ENCODE peak calls at places on chromosomes 2 and 18, in seven cellular contexts. One of them, this sample, is unnamed. For H3K4me1, the result is how much of the 10 kb centered on the place peaks cover.

GRCh38 chr18:13703899-13704298 is 22.5 kb downstream of the FAM210A start:
- DNase-seq in SK-N-SH: no peak
- DNase-seq in HCT116: peak
- DNase-seq in GM12878: no peak
- DNase-seq in HepG2: peak
- DNase-seq in GM23338: peak
- DNase-seq in H1: no peak
- DNase-seq in this sample: no peak

GRCh38 chr2:201932511-201932910 is 101.1 kb upstream of the FZD7 start:
- DNase-seq in GM23338: no peak
- DNase-seq in H1: no peak
- DNase-seq in HepG2: no peak
- DNase-seq in GM12878: no peak
- DNase-seq in HCT116: no peak
- DNase-seq in SK-N-SH: peak
- DNase-seq in this sample: no peak

GRCh38 chr2:136167721-136168470 is 49.9 kb upstream of the CXCR4 start:
- DNase-seq in H1: no peak
- DNase-seq in GM23338: peak
- DNase-seq in HCT116: no peak
- DNase-seq in GM12878: no peak
- DNase-seq in HepG2: no peak
- DNase-seq in SK-N-SH: no peak
- DNase-seq in this sample: no peak

GRCh38 chr2:144520718-144521487 is 984 bp upstream of the ZEB2 start:
- DNase-seq in HCT116: no peak
- DNase-seq in HepG2: no peak
- DNase-seq in H1: no peak
- DNase-seq in SK-N-SH: no peak
- DNase-seq in GM12878: no peak
- DNase-seq in GM23338: no peak
- DNase-seq in this sample: peak

GRCh38 chr18:22710628-22711380 is 222.3 kb upstream of the RBBP8 start:
- DNase-seq in H1: peak
- DNase-seq in HepG2: no peak
- DNase-seq in SK-N-SH: peak
- DNase-seq in GM12878: no peak
- DNase-seq in GM23338: peak
- DNase-seq in HCT116: no peak
- DNase-seq in this sample: peak

GRCh38 chr2:157792345-157793052 is 83.6 kb downstream of the ACVR1 start:
- DNase-seq in H1: no peak
- DNase-seq in HepG2: no peak
- DNase-seq in HCT116: no peak
- DNase-seq in GM23338: no peak
- DNase-seq in SK-N-SH: no peak
- DNase-seq in GM12878: no peak
- DNase-seq in this sample: peak

GRCh38 chr18:78857252-78858150 is 122.1 kb upstream of the SALL3 start:
- DNase-seq in SK-N-SH: no peak
- DNase-seq in HCT116: no peak
- DNase-seq in H1: no peak
- DNase-seq in HepG2: no peak
- DNase-seq in GM23338: no peak
- DNase-seq in GM12878: no peak
- DNase-seq in this sample: no peak

GRCh38 chr2:20135631-20136050 is 84.2 kb upstream of the LAPTM4A start:
- DNase-seq in GM23338: peak
- DNase-seq in GM12878: no peak
- DNase-seq in H1: peak
- DNase-seq in HCT116: peak
- DNase-seq in HepG2: peak
- DNase-seq in SK-N-SH: peak
- DNase-seq in this sample: peak

GRCh38 chr2:10393648-10393982 is 54.5 kb downstream of the ODC1 start:
- DNase-seq in HCT116: no peak
- DNase-seq in HepG2: no peak
- DNase-seq in H1: no peak
- DNase-seq in SK-N-SH: no peak
- DNase-seq in GM12878: no peak
- DNase-seq in GM23338: no peak
- DNase-seq in this sample: no peak

GRCh38 chr2:10329880-10330699 is 27.4 kb downstream of the HPCAL1 start:
- DNase-seq in GM23338: peak
- DNase-seq in HCT116: no peak
- DNase-seq in HepG2: peak
- DNase-seq in SK-N-SH: no peak
- DNase-seq in H1: no peak
- DNase-seq in GM12878: no peak
- DNase-seq in this sample: peak

GRCh38 chr18:13582283-13582682 is 144.1 kb downstream of the FAM210A start:
- DNase-seq in HCT116: no peak
- DNase-seq in H1: no peak
- DNase-seq in SK-N-SH: no peak
- DNase-seq in GM12878: no peak
- DNase-seq in GM23338: no peak
- DNase-seq in HepG2: no peak
- DNase-seq in this sample: no peak

GRCh38 chr2:237603718-237604362 is 13.3 kb upstream of the RAB17 start:
- DNase-seq in GM12878: peak
- DNase-seq in GM23338: peak
- DNase-seq in HepG2: peak
- DNase-seq in HCT116: no peak
- DNase-seq in SK-N-SH: no peak
- DNase-seq in H1: no peak
- DNase-seq in this sample: peak

GRCh38 chr2:239445771-239446524 is 45.1 kb upstream of the HDAC4 start:
- DNase-seq in SK-N-SH: no peak
- DNase-seq in HCT116: no peak
- DNase-seq in GM23338: no peak
- DNase-seq in HepG2: peak
- DNase-seq in GM12878: no peak
- DNase-seq in H1: no peak
- DNase-seq in this sample: no peak

GRCh38 chr2:190215620-190216019 is 104.0 kb downstream of the HIBCH start:
- DNase-seq in HepG2: no peak
- DNase-seq in H1: no peak
- DNase-seq in SK-N-SH: peak
- DNase-seq in GM12878: no peak
- DNase-seq in GM23338: peak
- DNase-seq in HCT116: no peak
- DNase-seq in this sample: peak

GRCh38 chr18:3139406-3139805 is 80.4 kb downstream of the MYOM1 start:
- DNase-seq in GM23338: no peak
- DNase-seq in H1: no peak
- DNase-seq in SK-N-SH: no peak
- DNase-seq in GM12878: no peak
- DNase-seq in HCT116: no peak
- DNase-seq in HepG2: no peak
- DNase-seq in this sample: no peak

GRCh38 chr2:178225011-178225817 is 30.9 kb downstream of the OSBPL6 start:
- DNase-seq in GM23338: no peak
- DNase-seq in SK-N-SH: no peak
- DNase-seq in H1: no peak
- DNase-seq in GM12878: no peak
- DNase-seq in HepG2: no peak
- DNase-seq in HCT116: no peak
- DNase-seq in this sample: peak

GRCh38 chr2:181309576-181309975 is 147.6 kb upstream of the ITGA4 start:
- DNase-seq in HCT116: no peak
- DNase-seq in SK-N-SH: no peak
- DNase-seq in GM12878: no peak
- DNase-seq in HepG2: no peak
- DNase-seq in H1: no peak
- DNase-seq in GM23338: no peak
- DNase-seq in this sample: no peak

GRCh38 chr2:181313845-181314244 is 143.3 kb upstream of the ITGA4 start:
- DNase-seq in HepG2: no peak
- DNase-seq in HCT116: no peak
- DNase-seq in GM23338: no peak
- DNase-seq in GM12878: no peak
- DNase-seq in H1: no peak
- DNase-seq in SK-N-SH: no peak
- DNase-seq in this sample: no peak

GRCh38 chr2:181310967-181311366 is 146.2 kb upstream of the ITGA4 start:
- DNase-seq in GM23338: no peak
- DNase-seq in GM12878: no peak
- DNase-seq in H1: no peak
- DNase-seq in HepG2: no peak
- DNase-seq in HCT116: no peak
- DNase-seq in SK-N-SH: no peak
- DNase-seq in this sample: no peak

GRCh38 chr2:181311841-181312240 is 145.3 kb upstream of the ITGA4 start:
- DNase-seq in GM12878: no peak
- DNase-seq in GM23338: no peak
- DNase-seq in HCT116: no peak
- DNase-seq in H1: no peak
- DNase-seq in SK-N-SH: no peak
- DNase-seq in HepG2: no peak
- DNase-seq in this sample: no peak

DNA sequence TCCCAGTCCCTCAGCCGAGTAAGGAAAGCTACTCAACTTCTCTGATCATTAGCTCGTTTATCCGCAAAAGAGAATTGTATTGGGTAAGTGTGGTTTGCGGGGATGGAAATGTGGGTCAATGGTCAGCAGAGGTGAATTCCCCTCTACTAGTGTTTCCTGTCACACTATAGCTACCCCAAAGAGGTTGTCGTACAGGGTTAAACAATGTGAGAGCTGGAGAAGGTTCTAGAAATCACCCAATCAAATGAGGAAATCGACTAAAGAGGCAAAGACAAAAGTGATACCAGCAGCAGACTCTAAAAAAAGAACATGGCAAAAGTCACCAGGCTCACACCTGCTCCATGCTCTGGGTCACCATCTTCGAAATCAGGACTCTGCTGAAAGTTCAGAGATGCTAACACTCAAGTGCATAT is 144.7 kb upstream of the ITGA4 start:
- DNase-seq in HCT116: no peak
- DNase-seq in SK-N-SH: no peak
- DNase-seq in HepG2: no peak
- DNase-seq in GM12878: peak
- DNase-seq in GM23338: no peak
- DNase-seq in H1: no peak
- DNase-seq in this sample: no peak
- H3K4me1 ChIP-seq in HCT116: under half
- H3K4me1 ChIP-seq in SK-N-SH: under half
- H3K4me1 ChIP-seq in HepG2: under half
- H3K4me1 ChIP-seq in GM12878: under half
- H3K4me1 ChIP-seq in GM23338: under half
- H3K4me1 ChIP-seq in H1: under half
- H3K4me1 ChIP-seq in this sample: under half

DNA sequence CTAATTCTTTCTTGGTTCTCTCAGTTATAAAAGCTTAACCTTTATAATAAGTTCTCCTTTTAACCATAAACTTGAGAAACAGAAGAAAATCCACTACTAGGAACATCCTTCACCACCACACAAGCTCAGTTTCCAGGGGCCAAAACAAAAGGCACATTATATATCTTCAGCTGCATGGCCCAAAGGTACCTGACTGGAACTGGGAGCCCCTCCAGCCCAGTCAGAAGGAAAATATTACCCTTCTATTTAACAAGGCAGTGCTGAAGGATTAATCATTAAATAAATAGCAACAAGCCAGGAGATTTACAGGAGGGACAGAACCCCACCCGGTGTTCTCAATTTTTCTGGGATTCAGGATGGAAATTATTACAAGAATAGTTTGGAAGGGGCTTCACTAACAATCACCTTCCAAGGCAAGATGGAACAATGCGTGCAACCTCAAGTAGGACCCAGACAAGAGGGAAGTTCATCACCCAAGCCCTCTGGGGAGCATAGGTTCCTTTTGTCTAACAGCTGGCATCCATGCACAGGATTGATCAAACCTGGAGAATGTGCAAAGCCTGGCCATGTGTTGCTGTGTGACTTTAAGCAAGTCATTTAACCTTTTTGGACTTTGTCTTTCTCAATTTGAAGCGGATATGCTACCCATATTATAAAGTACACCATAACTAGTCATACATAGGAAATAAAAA is 159.6 kb upstream of the SETBP1 start:
- DNase-seq in GM12878: no peak
- DNase-seq in SK-N-SH: no peak
- DNase-seq in HepG2: no peak
- DNase-seq in GM23338: no peak
- DNase-seq in HCT116: no peak
- DNase-seq in H1: no peak
- DNase-seq in this sample: peak
- H2AFZ ChIP-seq in GM12878: no peak
- H2AFZ ChIP-seq in SK-N-SH: no peak
- H2AFZ ChIP-seq in HepG2: no peak
- H2AFZ ChIP-seq in GM23338: peak
- H2AFZ ChIP-seq in HCT116: no peak
- H2AFZ ChIP-seq in H1: no peak
- H2AFZ ChIP-seq in this sample: peak

DNA sequence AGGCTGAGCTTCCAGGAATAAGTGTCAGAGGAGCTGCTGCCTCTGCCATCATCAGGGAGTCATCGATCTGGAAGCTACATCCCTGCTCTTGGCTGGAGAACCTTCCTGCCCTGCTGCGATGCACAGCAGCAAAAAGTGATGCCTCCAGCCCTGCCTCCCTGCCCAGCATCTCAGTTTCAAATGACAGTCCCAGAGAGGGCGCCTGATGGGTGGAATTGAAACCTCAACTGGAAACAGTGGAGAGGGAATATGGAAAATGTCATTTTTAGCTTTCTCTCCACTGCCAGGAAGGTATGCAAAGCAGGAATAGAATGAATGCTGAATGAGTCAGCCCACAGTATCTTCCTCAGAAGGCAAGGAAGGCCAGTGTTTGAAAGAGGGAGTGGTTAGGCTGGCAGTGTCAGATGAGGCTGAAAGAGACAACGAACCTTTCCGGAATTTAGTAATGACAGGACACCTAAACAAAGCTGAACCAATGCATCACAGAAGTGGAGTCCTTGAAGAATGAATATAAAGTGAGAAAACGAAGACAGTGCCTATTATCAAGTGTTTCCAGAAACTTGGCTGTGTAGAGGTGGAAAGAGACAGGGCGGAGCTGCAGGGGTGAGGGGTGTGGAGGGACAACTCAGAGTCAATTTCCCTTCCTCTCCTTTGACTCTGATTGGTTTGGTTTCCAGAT is 153.9 kb upstream of the NDUFV2 start:
- DNase-seq in GM23338: no peak
- DNase-seq in GM12878: no peak
- DNase-seq in H1: no peak
- DNase-seq in HepG2: no peak
- DNase-seq in SK-N-SH: no peak
- DNase-seq in HCT116: no peak
- DNase-seq in this sample: no peak
- TF ChIP-seq POLR2AphosphoS5 in GM23338: no peak
- TF ChIP-seq POLR2AphosphoS5 in GM12878: no peak
- TF ChIP-seq POLR2AphosphoS5 in H1: no peak
- TF ChIP-seq POLR2AphosphoS5 in HepG2: no peak
- TF ChIP-seq POLR2AphosphoS5 in SK-N-SH: peak
- TF ChIP-seq POLR2AphosphoS5 in HCT116: no peak
- TF ChIP-seq POLR2AphosphoS5 in this sample: no peak

DNA sequence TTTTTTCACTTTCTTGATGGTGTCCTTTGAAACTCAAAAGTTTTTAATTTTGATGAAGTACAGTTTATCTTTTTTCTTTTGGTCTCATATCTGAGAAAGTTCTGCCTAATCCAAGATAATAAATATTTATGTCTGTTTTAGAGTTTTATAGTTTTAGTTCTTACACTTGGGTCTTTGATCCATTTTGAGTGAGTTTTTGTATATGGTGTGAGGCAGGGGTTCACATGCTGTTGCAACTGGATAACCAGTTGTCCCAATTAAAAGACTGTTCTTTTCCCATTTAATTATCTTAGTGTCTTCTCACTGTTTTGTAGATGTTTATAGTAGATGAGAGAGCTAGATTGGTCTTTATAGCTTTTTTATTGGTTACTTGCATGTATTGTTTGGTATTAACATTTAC is 43.6 kb downstream of the TET3 start:
- DNase-seq in GM23338: no peak
- DNase-seq in GM12878: no peak
- DNase-seq in HepG2: no peak
- DNase-seq in H1: no peak
- DNase-seq in HCT116: no peak
- DNase-seq in SK-N-SH: no peak
- DNase-seq in this sample: no peak
- H3K4me1 ChIP-seq in GM23338: half or more
- H3K4me1 ChIP-seq in GM12878: half or more
- H3K4me1 ChIP-seq in HepG2: under half
- H3K4me1 ChIP-seq in H1: under half
- H3K4me1 ChIP-seq in HCT116: under half
- H3K4me1 ChIP-seq in SK-N-SH: under half
- H3K4me1 ChIP-seq in this sample: under half

This sample was measured in endothelial cell of umbilical vein.